ENCODE peak calls at places on chromosomes 12 and 14, in eight cellular contexts. G is aorta; V is RPMI8226; K is cardiac fibroblast; A is glutamatergic neuron; Q is activated CD4-positive, CD25-positive, alpha-beta regulatory T cell treated with anti-CD3 and anti-CD28 coated beads, Interleukin-2, amount 50 U/mL, for 72 hours; J is CD8-positive, alpha-beta memory T cell; F is hepatic stellate cell. U is an unnamed sample.

GRCh38 chr14:74571441-74571841 is 40.6 kb downstream of the LTBP2 start:
- DNase-seq in G (peak; percentile 84), V (no peak), K (no peak), A (no peak), Q (no peak), J (no peak), F (no peak), U (no peak)

GRCh38 chr12:14993537-14994266 is 20.9 kb downstream of the PDE6H start:
- DNase-seq in G (no peak), V (no peak), K (peak; percentile 63), A (no peak), Q (no peak), J (no peak), F (peak; percentile 57), U (no peak)

GRCh38 chr14:52391866-52392600 is 77.9 kb downstream of the PTGER2 start:
- DNase-seq in G (no peak), V (no peak), K (peak; percentile 32), A (no peak), Q (no peak), J (no peak), F (no peak), U (no peak)

GRCh38 chr14:22538671-22539228 is 50.3 kb downstream of the DAD1 start:
- DNase-seq in G (no peak), V (no peak), K (no peak), A (no peak), Q (no peak), J (no peak), F (no peak), U (peak; percentile 37)

GRCh38 chr12:93572712-93573551 is 457 bp downstream of the SOCS2 start:
- DNase-seq in G (peak; percentile 80), V (peak; percentile 19), K (peak; percentile 34), A (peak; percentile 70), Q (peak; percentile 49), J (peak; percentile 38), F (peak; percentile 34), U (no peak)

GRCh38 chr12:124904306-124905098 is 9.9 kb downstream of the UBC start:
- DNase-seq in G (peak; percentile 95), V (peak; percentile 73), K (peak; percentile 91), A (peak; percentile 56), Q (no peak), J (no peak), F (peak; percentile 94), U (no peak)

GRCh38 chr14:30260772-30261607 is 298.0 kb upstream of the G2E3 start:
- DNase-seq in G (no peak), V (no peak), K (no peak), A (no peak), Q (no peak), J (no peak), F (no peak), U (no peak)

GRCh38 chr12:105084251-105085250 is at the start of gene ALDH1L2:
- DNase-seq in G (peak; percentile 96), V (peak; percentile 49), K (peak; percentile 95), A (peak; percentile 89), Q (peak; percentile 59), J (no peak), F (peak; percentile 82), U (no peak)

GRCh38 chr12:116861331-116861730 is 19.9 kb downstream of the HRK start:
- DNase-seq in G (peak; percentile 84), V (peak; percentile 87), K (peak; percentile 61), A (peak; percentile 66), Q (no peak), J (peak; percentile 29), F (peak; percentile 91), U (peak; percentile 10)

GRCh38 chr12:93773122-93773871 is 96.1 kb downstream of the CRADD start:
- DNase-seq in G (no peak), V (no peak), K (peak; percentile 64), A (no peak), Q (peak; percentile 47), J (no peak), F (no peak), U (peak; percentile 51)

GRCh38 chr12:55681142-55682077 is 26.3 kb downstream of the ITGA7 start:
- DNase-seq in G (peak; percentile 84), V (peak; percentile 46), K (peak; percentile 75), A (no peak), Q (no peak), J (no peak), F (peak; percentile 77), U (peak; percentile 73)

GRCh38 chr12:46524778-46525177 is 152.2 kb upstream of the SLC38A2 start:
- DNase-seq in G (peak; percentile 77), V (no peak), K (peak; percentile 98), A (no peak), Q (no peak), J (no peak), F (peak; percentile 81), U (no peak)

GRCh38 chr12:119176267-119177055 is 2.3 kb upstream of the HSPB8 start:
- DNase-seq in G (peak; percentile 98), V (no peak), K (peak; percentile 91), A (peak; percentile 67), Q (no peak), J (no peak), F (peak; percentile 90), U (no peak)

GRCh38 chr12:132806857-132807256 is 21.8 kb downstream of the GOLGA3 start:
- DNase-seq in G (no peak), V (no peak), K (no peak), A (no peak), Q (no peak), J (peak; percentile 35), F (no peak), U (no peak)

GRCh38 chr12:33721561-33721960 is 281.9 kb upstream of the SYT10 start:
- DNase-seq in G (no peak), V (no peak), K (no peak), A (no peak), Q (no peak), J (no peak), F (no peak), U (no peak)

GRCh38 chr14:26389646-26390508 is 208.0 kb downstream of the NOVA1 start:
- DNase-seq in G (no peak), V (no peak), K (peak; percentile 82), A (no peak), Q (no peak), J (no peak), F (no peak), U (no peak)

GRCh38 chr14:76724827-76725550 is 36.3 kb upstream of the VASH1 start:
- DNase-seq in G (no peak), V (no peak), K (no peak), A (no peak), Q (no peak), J (no peak), F (no peak), U (no peak)

GRCh38 chr12:121456551-121456950 is 56.6 kb downstream of the RNF34 start:
- DNase-seq in G (peak; percentile 44), V (no peak), K (no peak), A (no peak), Q (no peak), J (no peak), F (no peak), U (no peak)

GRCh38 chr14:23245282-23245681 is 7.5 kb downstream of the RNF212B start:
- DNase-seq in G (no peak), V (no peak), K (no peak), A (no peak), Q (no peak), J (no peak), F (no peak), U (no peak)

GRCh38 chr12:76757694-76758093 is 6.2 kb upstream of the ZDHHC17 start:
- DNase-seq in G (no peak), V (no peak), K (no peak), A (no peak), Q (no peak), J (no peak), F (no peak), U (no peak)

GRCh38 chr12:62635630-62636029 is 169.0 kb downstream of the MON2 start:
- DNase-seq in G (no peak), V (no peak), K (no peak), A (no peak), Q (no peak), J (no peak), F (no peak), U (no peak)

GRCh38 chr12:57803317-57803893 is 15.1 kb downstream of the AVIL start:
- DNase-seq in G (peak; percentile 87), V (peak; percentile 45), K (peak; percentile 63), A (peak; percentile 72), Q (peak; percentile 40), J (peak; percentile 33), F (peak; percentile 67), U (peak; percentile 7)

GRCh38 chr12:51381226-51382079 is 9.8 kb downstream of the GALNT6 start:
- DNase-seq in G (peak; percentile 57), V (no peak), K (peak; percentile 72), A (no peak), Q (no peak), J (no peak), F (no peak), U (no peak)

GRCh38 chr12:131239384-131240094 is 285.8 kb downstream of the ADGRD1 start:
- DNase-seq in G (no peak), V (no peak), K (no peak), A (no peak), Q (no peak), J (no peak), F (no peak), U (no peak)

GRCh38 chr12:93244514-93245077 is 133.1 kb upstream of the NUDT4 start:
- DNase-seq in G (no peak), V (no peak), K (no peak), A (no peak), Q (no peak), J (peak; percentile 0), F (no peak), U (no peak)

GRCh38 chr14:77219591-77219990 is 38.0 kb downstream of the TMEM63C start:
- DNase-seq in G (no peak), V (peak; percentile 62), K (no peak), A (no peak), Q (no peak), J (no peak), F (no peak), U (no peak)

GRCh38 chr14:94341654-94342333 is 18.7 kb upstream of the SERPINA6 start:
- DNase-seq in G (no peak), V (no peak), K (no peak), A (no peak), Q (no peak), J (no peak), F (no peak), U (peak; percentile 57)

GRCh38 chr12:131985145-131985875 is 35.6 kb downstream of the EP400 start:
- DNase-seq in G (peak; percentile 75), V (no peak), K (no peak), A (no peak), Q (no peak), J (no peak), F (no peak), U (no peak)

GRCh38 chr12:131928080-131928764 is 854 bp upstream of the PUS1 start:
- DNase-seq in G (no peak), V (peak; percentile 55), K (peak; percentile 34), A (no peak), Q (peak; percentile 40), J (no peak), F (no peak), U (no peak)

GRCh38 chr12:24979971-24980730 is 31.2 kb upstream of the BCAT1 start:
- DNase-seq in G (no peak), V (no peak), K (no peak), A (no peak), Q (no peak), J (no peak), F (no peak), U (no peak)

GRCh38 chr12:1827806-1828805 is 7.7 kb downstream of the LRTM2 start:
- DNase-seq in G (peak; percentile 60), V (no peak), K (no peak), A (no peak), Q (no peak), J (no peak), F (no peak), U (no peak)

GRCh38 chr12:100993916-100994315 is 199.3 kb downstream of the ANO4 start:
- DNase-seq in G (no peak), V (peak; percentile 15), K (no peak), A (no peak), Q (no peak), J (no peak), F (no peak), U (no peak)

GRCh38 chr12:50841654-50842531 is 833 bp upstream of the TMPRSS12 start:
- DNase-seq in G (no peak), V (no peak), K (no peak), A (no peak), Q (no peak), J (no peak), F (no peak), U (no peak)

GRCh38 chr14:53278602-53279506 is 125.7 kb upstream of the DDHD1 start:
- DNase-seq in G (no peak), V (no peak), K (peak; percentile 24), A (no peak), Q (no peak), J (no peak), F (no peak), U (no peak)